ENCODE peak calls at places on chromosomes 7 and 10, in ten cellular contexts. O, K, I, W, Q, D, F, G, U and T are unnamed samples.
A peak's percentile ranks its signal among the peaks of the same experiment; 100 is the strongest.

GRCh38 chr10:109974509-109975191 is 33.1 kb upstream of the ADD3 start:
- DNase-seq in I (no peak), Q (no peak), D (no peak), F (peak; percentile 69), W (peak; percentile 50), K (no peak), O (peak; percentile 51), U (peak; percentile 64), G (peak; percentile 22), T (no peak)

GRCh38 chr10:6473430-6473829 is 106.6 kb downstream of the PRKCQ start:
- DNase-seq in Q (no peak), U (peak; percentile 20), I (no peak), D (peak; percentile 12), F (no peak), K (no peak), G (no peak), O (no peak), W (no peak), T (no peak)

GRCh38 chr10:22823109-22823508 is 104.7 kb upstream of the ARMC3 start:
- DNase-seq in W (peak; percentile 95), Q (peak; percentile 81), I (no peak), O (peak; percentile 71), K (peak; percentile 77), G (peak; percentile 85), F (peak; percentile 50), D (peak; percentile 91), U (no peak), T (peak; percentile 84)

GRCh38 chr7:24549961-24550360 is 23.3 kb upstream of the PALS2 start:
- DNase-seq in I (no peak), D (no peak), W (no peak), G (no peak), K (no peak), F (no peak), Q (no peak), O (no peak), U (no peak), T (no peak)

GRCh38 chr7:27994639-27995038 is 186.0 kb downstream of the JAZF1 start:
- DNase-seq in O (peak; percentile 4), Q (peak; percentile 51), U (peak; percentile 50), G (peak; percentile 22), W (peak; percentile 47), F (no peak), I (no peak), K (peak; percentile 60), D (no peak), T (peak; percentile 47)

GRCh38 chr7:74289660-74290589 is 718 bp downstream of the CLIP2 start:
- DNase-seq in U (peak; percentile 73), O (no peak), W (no peak), D (no peak), F (peak; percentile 37), G (no peak), K (peak; percentile 53), I (peak; percentile 44), Q (no peak), T (no peak)

GRCh38 chr7:140649566-140650205 is 9.1 kb upstream of the DENND2A start:
- DNase-seq in I (no peak), K (no peak), D (peak; percentile 48), G (peak; percentile 66), F (peak; percentile 26), Q (no peak), W (peak; percentile 57), O (no peak), U (no peak), T (peak; percentile 41)

GRCh38 chr10:23046032-23046431 is 49.3 kb upstream of the MSRB2 start:
- DNase-seq in I (no peak), Q (no peak), O (no peak), F (no peak), G (no peak), K (no peak), D (no peak), W (no peak), U (no peak), T (no peak)

GRCh38 chr10:128869101-128869712 is 597.8 kb upstream of the MGMT start:
- DNase-seq in F (peak; percentile 50), W (no peak), I (no peak), O (no peak), Q (no peak), K (no peak), G (no peak), U (no peak), D (no peak), T (no peak)

GRCh38 chr7:138665669-138666140 is 35.5 kb downstream of the SVOPL start:
- DNase-seq in D (no peak), W (no peak), K (no peak), F (no peak), Q (no peak), U (no peak), G (no peak), O (no peak), I (no peak), T (no peak)

GRCh38 chr7:138666385-138666784 is 34.8 kb downstream of the SVOPL start:
- DNase-seq in U (no peak), K (no peak), O (peak; percentile 3), F (peak; percentile 3), Q (no peak), D (no peak), I (no peak), W (peak; percentile 25), G (no peak), T (no peak)

GRCh38 chr7:138665249-138665648 is 35.9 kb downstream of the SVOPL start:
- DNase-seq in W (no peak), D (no peak), K (no peak), O (no peak), G (no peak), I (no peak), U (peak; percentile 26), F (no peak), Q (no peak), T (no peak)

GRCh38 chr7:138662066-138663061 is 38.8 kb downstream of the SVOPL start:
- DNase-seq in W (no peak), O (no peak), Q (no peak), I (no peak), D (no peak), G (no peak), U (no peak), K (no peak), F (no peak), T (no peak)

DNA sequence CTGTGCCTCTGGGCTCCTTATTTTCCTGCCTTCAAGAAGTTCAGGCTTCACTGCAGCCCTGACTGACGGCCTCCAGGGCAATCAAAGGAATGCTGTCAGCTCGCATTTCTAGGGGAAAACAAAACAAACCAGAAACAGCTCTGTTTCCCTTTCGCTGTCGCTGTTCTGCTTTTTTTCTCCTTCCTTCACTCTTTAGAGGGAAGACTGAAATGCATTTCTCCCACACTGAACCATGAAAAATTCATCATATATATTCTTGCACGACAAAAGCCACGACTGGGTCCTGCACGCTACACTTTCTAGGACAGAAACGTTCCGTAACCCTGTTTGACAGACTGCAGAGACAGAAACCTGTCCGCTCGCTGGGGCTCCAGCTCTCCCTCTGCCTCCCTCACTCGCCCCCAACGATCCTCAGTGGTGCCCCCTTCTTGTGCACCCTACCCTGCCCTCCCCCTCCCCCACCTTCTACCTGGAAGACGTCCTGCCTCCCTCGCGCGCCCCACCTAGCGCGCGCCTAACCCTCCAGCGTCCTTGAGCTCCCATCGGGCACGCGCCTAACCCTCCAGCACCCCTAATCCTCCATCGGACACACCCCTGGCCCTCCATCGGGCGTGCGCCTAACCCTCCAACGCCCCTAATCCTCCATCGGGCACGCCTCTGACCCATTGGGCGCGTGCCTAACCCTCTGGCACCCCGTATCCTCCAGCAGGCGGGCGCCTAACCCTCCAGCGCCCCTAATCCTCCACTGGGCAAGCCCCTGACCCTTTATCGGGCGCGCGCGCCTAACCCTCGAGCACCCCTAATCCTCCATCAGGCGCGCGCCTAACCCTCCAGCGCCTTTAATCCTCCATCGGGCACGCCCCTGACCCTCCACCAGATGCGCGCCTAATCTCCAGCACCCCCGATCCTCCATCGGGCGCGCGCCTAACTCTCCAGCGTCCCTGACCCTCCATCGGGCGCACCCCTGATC is 37.1 kb downstream of the SVOPL start:
- DNase-seq in U (peak; percentile 26), D (no peak), I (no peak), W (no peak), K (no peak), O (peak; percentile 12), G (no peak), F (peak; percentile 19), Q (peak; percentile 3), T (peak; percentile 6)
- H3K4me3 ChIP-seq in U (peak overlapping the region; percentile 23), D (peak overlapping the region; percentile 50), I (peak overlapping the region; percentile 33), W (peak overlapping the region; percentile 44), K (peak overlapping the region; percentile 37), O (peak overlapping the region; percentile 44), G (peak overlapping the region; percentile 30), F (peak overlapping the region; percentile 42), Q (peak overlapping the region; percentile 7), T (peak overlapping the region; percentile 27)

DNA sequence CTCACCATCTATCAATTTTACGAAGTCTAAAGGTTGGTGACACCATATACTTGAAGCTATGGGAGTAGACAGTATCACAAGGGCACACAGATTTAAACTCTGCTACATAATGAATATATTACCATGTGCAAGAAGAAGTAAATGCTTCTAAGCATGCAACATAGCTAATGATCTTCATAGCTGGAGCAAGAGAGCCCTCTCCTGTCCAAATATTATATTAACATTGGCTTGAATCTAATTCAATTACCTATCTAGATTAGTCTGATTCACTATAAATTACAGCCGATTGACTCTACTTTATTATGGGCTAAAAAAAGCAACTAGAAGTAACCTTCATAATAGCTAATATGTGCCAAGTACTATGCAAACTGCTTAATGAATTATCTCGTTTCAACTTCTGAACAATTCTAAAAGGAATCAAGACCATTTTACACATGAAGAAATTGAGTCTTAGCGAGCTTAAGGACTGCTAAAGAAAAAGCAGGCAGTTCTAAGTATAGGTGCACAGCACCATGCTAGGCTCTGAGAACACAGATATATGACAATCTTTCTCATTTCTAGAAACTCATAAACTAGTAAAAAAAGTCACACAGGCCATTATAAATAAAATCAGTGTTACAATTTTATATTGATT is 21.9 kb downstream of the FRA10AC1 start:
- DNase-seq in U (no peak), F (peak; percentile 59), K (peak; percentile 24), D (peak; percentile 35), Q (peak; percentile 77), G (peak; percentile 37), W (peak; percentile 20), O (peak; percentile 63), I (no peak), T (peak; percentile 52)
- TF ChIP-seq CTCF in U (peak; percentile 23), F (peak; percentile 16), K (peak; percentile 49), D (peak; percentile 24), Q (peak; percentile 17), G (peak; percentile 57), W (peak; percentile 27), O (peak; percentile 39), I (peak; percentile 52), T (peak; percentile 31)

DNA sequence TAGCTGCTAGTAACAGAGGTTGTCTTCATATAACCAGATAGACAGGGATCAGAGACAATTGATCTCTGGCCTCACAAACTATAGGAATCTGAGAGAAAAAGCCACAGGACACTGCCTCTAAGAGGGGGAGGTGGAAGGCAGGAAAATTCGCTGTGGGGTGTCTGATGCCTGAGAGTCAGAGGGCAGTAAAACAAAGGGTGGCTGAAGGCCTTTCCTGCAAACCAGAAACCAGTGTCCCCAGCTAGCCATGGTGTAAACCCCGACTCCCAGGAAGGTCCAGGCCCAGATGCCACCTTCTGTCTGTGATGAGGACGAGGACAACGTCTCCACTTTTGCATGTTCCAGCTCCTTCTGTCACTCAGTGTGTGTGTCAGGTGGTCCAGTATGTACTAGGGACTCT is 215.1 kb downstream of the ADARB2 start:
- DNase-seq in G (no peak), U (no peak), F (no peak), D (no peak), I (no peak), W (no peak), K (no peak), Q (no peak), O (no peak), T (no peak)
- H3K4me3 ChIP-seq in G (no peak overlapping the region), U (no peak overlapping the region), F (no peak overlapping the region), D (no peak overlapping the region), I (no peak overlapping the region), W (no peak overlapping the region), K (no peak overlapping the region), Q (no peak overlapping the region), O (no peak overlapping the region), T (no peak overlapping the region)

GRCh38 chr10:34017281-34017680 is 682.8 kb upstream of the NRP1 start:
- DNase-seq in I (no peak), Q (no peak), O (no peak), G (no peak), D (no peak), F (no peak), U (no peak), K (no peak), W (no peak), T (no peak)
- TF ChIP-seq CTCF in I (no peak), Q (no peak), O (no peak), G (no peak), D (peak; percentile 1), F (peak; percentile 9), U (no peak), K (no peak), W (no peak), T (no peak)